ENCODE peak calls at places on chromosomes 3 and 15, in eight cellular contexts. One of them, this sample, is unnamed.
A peak's percentile ranks its signal among the peaks of the same experiment; 100 is the strongest.

GRCh38 chr3:111434941-111435622 is 106.9 kb upstream of the CD96 start:
- DNase-seq in colonic mucosa: no peak
- DNase-seq in cardiac muscle cell: no peak
- DNase-seq in A549: no peak
- DNase-seq in gastrocnemius medialis: no peak
- DNase-seq in heart left ventricle: no peak
- DNase-seq in sigmoid colon: no peak
- DNase-seq in fibroblast of lung: no peak
- DNase-seq in this sample: no peak

GRCh38 chr3:49880581-49881328 is 11.0 kb upstream of the CAMKV start:
- DNase-seq in A549: no peak
- DNase-seq in cardiac muscle cell: peak; percentile 81
- DNase-seq in heart left ventricle: no peak
- DNase-seq in fibroblast of lung: no peak
- DNase-seq in gastrocnemius medialis: no peak
- DNase-seq in sigmoid colon: no peak
- DNase-seq in colonic mucosa: no peak
- DNase-seq in this sample: no peak

GRCh38 chr15:60932051-60932915 is 296.8 kb downstream of the RORA start:
- DNase-seq in fibroblast of lung: no peak
- DNase-seq in gastrocnemius medialis: peak; percentile 89
- DNase-seq in cardiac muscle cell: no peak
- DNase-seq in sigmoid colon: no peak
- DNase-seq in colonic mucosa: no peak
- DNase-seq in heart left ventricle: no peak
- DNase-seq in A549: peak; percentile 35
- DNase-seq in this sample: peak; percentile 93

GRCh38 chr3:14307953-14308352 is 94.5 kb upstream of the SLC6A6 start:
- DNase-seq in sigmoid colon: no peak
- DNase-seq in gastrocnemius medialis: no peak
- DNase-seq in fibroblast of lung: no peak
- DNase-seq in colonic mucosa: no peak
- DNase-seq in heart left ventricle: no peak
- DNase-seq in cardiac muscle cell: no peak
- DNase-seq in A549: no peak
- DNase-seq in this sample: no peak

GRCh38 chr3:196159526-196159925 is 51.7 kb downstream of the ZDHHC19 start:
- DNase-seq in fibroblast of lung: no peak
- DNase-seq in cardiac muscle cell: no peak
- DNase-seq in gastrocnemius medialis: no peak
- DNase-seq in colonic mucosa: no peak
- DNase-seq in sigmoid colon: no peak
- DNase-seq in A549: no peak
- DNase-seq in heart left ventricle: no peak
- DNase-seq in this sample: no peak

GRCh38 chr15:90394074-90394473 is 6.0 kb downstream of the IQGAP1 start:
- DNase-seq in fibroblast of lung: no peak
- DNase-seq in gastrocnemius medialis: no peak
- DNase-seq in heart left ventricle: no peak
- DNase-seq in sigmoid colon: no peak
- DNase-seq in A549: no peak
- DNase-seq in cardiac muscle cell: no peak
- DNase-seq in colonic mucosa: peak; percentile 62
- DNase-seq in this sample: no peak

GRCh38 chr15:60462027-60462426 is 16.9 kb downstream of the ICE2 start:
- DNase-seq in fibroblast of lung: peak; percentile 42
- DNase-seq in A549: no peak
- DNase-seq in heart left ventricle: no peak
- DNase-seq in gastrocnemius medialis: no peak
- DNase-seq in cardiac muscle cell: no peak
- DNase-seq in colonic mucosa: no peak
- DNase-seq in sigmoid colon: no peak
- DNase-seq in this sample: no peak

GRCh38 chr3:54353547-54354339 is 231.4 kb downstream of the CACNA2D3 start:
- DNase-seq in colonic mucosa: no peak
- DNase-seq in heart left ventricle: peak; percentile 40
- DNase-seq in sigmoid colon: no peak
- DNase-seq in cardiac muscle cell: no peak
- DNase-seq in gastrocnemius medialis: no peak
- DNase-seq in A549: no peak
- DNase-seq in fibroblast of lung: no peak
- DNase-seq in this sample: no peak

GRCh38 chr3:71388535-71389120 is 194.9 kb downstream of the FOXP1 start:
- DNase-seq in cardiac muscle cell: no peak
- DNase-seq in heart left ventricle: no peak
- DNase-seq in colonic mucosa: no peak
- DNase-seq in A549: no peak
- DNase-seq in sigmoid colon: no peak
- DNase-seq in fibroblast of lung: no peak
- DNase-seq in gastrocnemius medialis: no peak
- DNase-seq in this sample: no peak

GRCh38 chr15:100999369-100999768 is 80.2 kb downstream of the LRRK1 start:
- DNase-seq in cardiac muscle cell: no peak
- DNase-seq in A549: no peak
- DNase-seq in colonic mucosa: no peak
- DNase-seq in sigmoid colon: no peak
- DNase-seq in gastrocnemius medialis: no peak
- DNase-seq in fibroblast of lung: no peak
- DNase-seq in heart left ventricle: no peak
- DNase-seq in this sample: no peak

GRCh38 chr15:67137319-67137718 is 71.9 kb downstream of the SMAD3 start:
- DNase-seq in colonic mucosa: no peak
- DNase-seq in A549: no peak
- DNase-seq in heart left ventricle: no peak
- DNase-seq in sigmoid colon: no peak
- DNase-seq in gastrocnemius medialis: no peak
- DNase-seq in fibroblast of lung: no peak
- DNase-seq in cardiac muscle cell: no peak
- DNase-seq in this sample: no peak

GRCh38 chr15:79467865-79468586 is 35.9 kb downstream of the MINAR1 start:
- DNase-seq in heart left ventricle: no peak
- DNase-seq in sigmoid colon: no peak
- DNase-seq in fibroblast of lung: no peak
- DNase-seq in A549: no peak
- DNase-seq in gastrocnemius medialis: no peak
- DNase-seq in cardiac muscle cell: no peak
- DNase-seq in colonic mucosa: no peak
- DNase-seq in this sample: no peak

GRCh38 chr3:58690490-58690889 is 23.9 kb upstream of the FAM3D start:
- DNase-seq in sigmoid colon: no peak
- DNase-seq in gastrocnemius medialis: no peak
- DNase-seq in cardiac muscle cell: no peak
- DNase-seq in fibroblast of lung: no peak
- DNase-seq in heart left ventricle: no peak
- DNase-seq in colonic mucosa: no peak
- DNase-seq in A549: no peak
- DNase-seq in this sample: no peak

GRCh38 chr3:151091685-151092352 is 6.4 kb downstream of the MED12L start:
- DNase-seq in gastrocnemius medialis: no peak
- DNase-seq in fibroblast of lung: no peak
- DNase-seq in A549: no peak
- DNase-seq in heart left ventricle: no peak
- DNase-seq in cardiac muscle cell: no peak
- DNase-seq in colonic mucosa: no peak
- DNase-seq in sigmoid colon: no peak
- DNase-seq in this sample: no peak
- H3K4me1 ChIP-seq in gastrocnemius medialis: no peaks in the 10 kb centered on the region
- H3K4me1 ChIP-seq in fibroblast of lung: no peaks in the 10 kb centered on the region
- H3K4me1 ChIP-seq in A549: no peaks in the 10 kb centered on the region
- H3K4me1 ChIP-seq in heart left ventricle: no peaks in the 10 kb centered on the region
- H3K4me1 ChIP-seq in cardiac muscle cell: peaks cover 20% of the 10 kb centered on the region
- H3K4me1 ChIP-seq in colonic mucosa: no peaks in the 10 kb centered on the region
- H3K4me1 ChIP-seq in sigmoid colon: peaks cover 7% of the 10 kb centered on the region
- H3K4me1 ChIP-seq in this sample: no peaks in the 10 kb centered on the region

GRCh38 chr3:128486692-128487537 is 6.1 kb downstream of the GATA2 start:
- DNase-seq in A549: no peak
- DNase-seq in sigmoid colon: no peak
- DNase-seq in gastrocnemius medialis: no peak
- DNase-seq in colonic mucosa: no peak
- DNase-seq in fibroblast of lung: no peak
- DNase-seq in cardiac muscle cell: peak; percentile 63
- DNase-seq in heart left ventricle: no peak
- DNase-seq in this sample: no peak
- H3K4me1 ChIP-seq in A549: peaks cover 17% of the 10 kb centered on the region
- H3K4me1 ChIP-seq in sigmoid colon: peaks cover 76% of the 10 kb centered on the region
- H3K4me1 ChIP-seq in gastrocnemius medialis: peaks cover 12% of the 10 kb centered on the region
- H3K4me1 ChIP-seq in colonic mucosa: peaks cover 40% of the 10 kb centered on the region
- H3K4me1 ChIP-seq in fibroblast of lung: peaks cover 21% of the 10 kb centered on the region
- H3K4me1 ChIP-seq in cardiac muscle cell: peaks cover 38% of the 10 kb centered on the region
- H3K4me1 ChIP-seq in heart left ventricle: peaks cover 54% of the 10 kb centered on the region
- H3K4me1 ChIP-seq in this sample: peaks cover 49% of the 10 kb centered on the region

GRCh38 chr3:8505621-8506020 is 4.0 kb downstream of the LMCD1 start:
- DNase-seq in cardiac muscle cell: no peak
- DNase-seq in fibroblast of lung: no peak
- DNase-seq in gastrocnemius medialis: no peak
- DNase-seq in A549: no peak
- DNase-seq in colonic mucosa: peak; percentile 68
- DNase-seq in sigmoid colon: no peak
- DNase-seq in heart left ventricle: no peak
- DNase-seq in this sample: no peak

GRCh38 chr3:8506611-8507061 is 5.0 kb downstream of the LMCD1 start:
- DNase-seq in A549: no peak
- DNase-seq in sigmoid colon: no peak
- DNase-seq in gastrocnemius medialis: no peak
- DNase-seq in fibroblast of lung: peak; percentile 60
- DNase-seq in heart left ventricle: no peak
- DNase-seq in colonic mucosa: no peak
- DNase-seq in cardiac muscle cell: no peak
- DNase-seq in this sample: no peak

GRCh38 chr3:8503461-8503860 is 1.8 kb downstream of the LMCD1 start:
- DNase-seq in heart left ventricle: no peak
- DNase-seq in sigmoid colon: no peak
- DNase-seq in fibroblast of lung: no peak
- DNase-seq in A549: no peak
- DNase-seq in colonic mucosa: no peak
- DNase-seq in cardiac muscle cell: no peak
- DNase-seq in gastrocnemius medialis: no peak
- DNase-seq in this sample: no peak

GRCh38 chr3:8503871-8504610 is 2.4 kb downstream of the LMCD1 start:
- DNase-seq in gastrocnemius medialis: no peak
- DNase-seq in sigmoid colon: no peak
- DNase-seq in cardiac muscle cell: no peak
- DNase-seq in fibroblast of lung: no peak
- DNase-seq in colonic mucosa: no peak
- DNase-seq in A549: no peak
- DNase-seq in heart left ventricle: no peak
- DNase-seq in this sample: no peak

GRCh38 chr3:8504611-8504973 is 3.0 kb downstream of the LMCD1 start:
- DNase-seq in fibroblast of lung: no peak
- DNase-seq in gastrocnemius medialis: no peak
- DNase-seq in sigmoid colon: no peak
- DNase-seq in A549: no peak
- DNase-seq in cardiac muscle cell: no peak
- DNase-seq in heart left ventricle: no peak
- DNase-seq in colonic mucosa: no peak
- DNase-seq in this sample: no peak
- H3K4me1 ChIP-seq in fibroblast of lung: peaks cover 36% of the 10 kb centered on the region
- H3K4me1 ChIP-seq in gastrocnemius medialis: peaks cover 72% of the 10 kb centered on the region
- H3K4me1 ChIP-seq in sigmoid colon: peaks cover 25% of the 10 kb centered on the region
- H3K4me1 ChIP-seq in A549: peaks cover 80% of the 10 kb centered on the region
- H3K4me1 ChIP-seq in cardiac muscle cell: peaks cover 26% of the 10 kb centered on the region
- H3K4me1 ChIP-seq in heart left ventricle: peaks cover 74% of the 10 kb centered on the region
- H3K4me1 ChIP-seq in colonic mucosa: no peaks in the 10 kb centered on the region
- H3K4me1 ChIP-seq in this sample: peaks cover 65% of the 10 kb centered on the region

GRCh38 chr3:183291511-183292031 is 38.5 kb downstream of the B3GNT5 start:
- DNase-seq in cardiac muscle cell: no peak
- DNase-seq in gastrocnemius medialis: no peak
- DNase-seq in colonic mucosa: no peak
- DNase-seq in A549: no peak
- DNase-seq in fibroblast of lung: peak; percentile 66
- DNase-seq in heart left ventricle: no peak
- DNase-seq in sigmoid colon: no peak
- DNase-seq in this sample: no peak
- H3K4me1 ChIP-seq in cardiac muscle cell: no peaks in the 10 kb centered on the region
- H3K4me1 ChIP-seq in gastrocnemius medialis: peaks cover 39% of the 10 kb centered on the region
- H3K4me1 ChIP-seq in colonic mucosa: no peaks in the 10 kb centered on the region
- H3K4me1 ChIP-seq in A549: peaks cover 39% of the 10 kb centered on the region
- H3K4me1 ChIP-seq in fibroblast of lung: no peaks in the 10 kb centered on the region
- H3K4me1 ChIP-seq in heart left ventricle: no peaks in the 10 kb centered on the region
- H3K4me1 ChIP-seq in sigmoid colon: peaks cover 7% of the 10 kb centered on the region
- H3K4me1 ChIP-seq in this sample: peaks cover 26% of the 10 kb centered on the region

GRCh38 chr3:79521221-79521848 is 246.5 kb downstream of the ROBO1 start:
- DNase-seq in fibroblast of lung: peak; percentile 57
- DNase-seq in heart left ventricle: no peak
- DNase-seq in A549: peak; percentile 10
- DNase-seq in colonic mucosa: no peak
- DNase-seq in cardiac muscle cell: peak; percentile 61
- DNase-seq in gastrocnemius medialis: no peak
- DNase-seq in sigmoid colon: no peak
- DNase-seq in this sample: no peak
- H3K4me1 ChIP-seq in fibroblast of lung: no peaks in the 10 kb centered on the region
- H3K4me1 ChIP-seq in heart left ventricle: no peaks in the 10 kb centered on the region
- H3K4me1 ChIP-seq in A549: no peaks in the 10 kb centered on the region
- H3K4me1 ChIP-seq in colonic mucosa: no peaks in the 10 kb centered on the region
- H3K4me1 ChIP-seq in cardiac muscle cell: no peaks in the 10 kb centered on the region
- H3K4me1 ChIP-seq in gastrocnemius medialis: no peaks in the 10 kb centered on the region
- H3K4me1 ChIP-seq in sigmoid colon: no peaks in the 10 kb centered on the region
- H3K4me1 ChIP-seq in this sample: no peaks in the 10 kb centered on the region

GRCh38 chr3:46958469-46959168 is 17.9 kb downstream of the CCDC12 start:
- DNase-seq in colonic mucosa: peak; percentile 47
- DNase-seq in cardiac muscle cell: no peak
- DNase-seq in heart left ventricle: no peak
- DNase-seq in gastrocnemius medialis: no peak
- DNase-seq in fibroblast of lung: no peak
- DNase-seq in A549: no peak
- DNase-seq in sigmoid colon: no peak
- DNase-seq in this sample: no peak
- H3K4me1 ChIP-seq in colonic mucosa: peaks cover 17% of the 10 kb centered on the region
- H3K4me1 ChIP-seq in cardiac muscle cell: peaks cover 40% of the 10 kb centered on the region
- H3K4me1 ChIP-seq in heart left ventricle: peaks cover 72% of the 10 kb centered on the region
- H3K4me1 ChIP-seq in gastrocnemius medialis: peaks cover 86% of the 10 kb centered on the region
- H3K4me1 ChIP-seq in fibroblast of lung: peaks cover 4% of the 10 kb centered on the region
- H3K4me1 ChIP-seq in A549: peaks cover 75% of the 10 kb centered on the region
- H3K4me1 ChIP-seq in sigmoid colon: peaks cover 81% of the 10 kb centered on the region
- H3K4me1 ChIP-seq in this sample: peaks cover 68% of the 10 kb centered on the region

GRCh38 chr15:31379042-31379441 is 52.4 kb downstream of the KLF13 start:
- DNase-seq in colonic mucosa: no peak
- DNase-seq in heart left ventricle: no peak
- DNase-seq in cardiac muscle cell: no peak
- DNase-seq in A549: no peak
- DNase-seq in fibroblast of lung: no peak
- DNase-seq in gastrocnemius medialis: no peak
- DNase-seq in sigmoid colon: no peak
- DNase-seq in this sample: no peak
- H3K4me1 ChIP-seq in colonic mucosa: peaks cover 9% of the 10 kb centered on the region
- H3K4me1 ChIP-seq in heart left ventricle: peaks cover 61% of the 10 kb centered on the region
- H3K4me1 ChIP-seq in cardiac muscle cell: peaks cover 22% of the 10 kb centered on the region
- H3K4me1 ChIP-seq in A549: peaks cover 12% of the 10 kb centered on the region
- H3K4me1 ChIP-seq in fibroblast of lung: no peaks in the 10 kb centered on the region
- H3K4me1 ChIP-seq in gastrocnemius medialis: peaks cover 38% of the 10 kb centered on the region
- H3K4me1 ChIP-seq in sigmoid colon: no peaks in the 10 kb centered on the region
- H3K4me1 ChIP-seq in this sample: peaks cover 22% of the 10 kb centered on the region

GRCh38 chr3:108806316-108806715 is 16.3 kb upstream of the TRAT1 start:
- DNase-seq in gastrocnemius medialis: no peak
- DNase-seq in cardiac muscle cell: no peak
- DNase-seq in heart left ventricle: no peak
- DNase-seq in A549: no peak
- DNase-seq in fibroblast of lung: no peak
- DNase-seq in sigmoid colon: no peak
- DNase-seq in colonic mucosa: no peak
- DNase-seq in this sample: no peak
- H3K4me1 ChIP-seq in gastrocnemius medialis: no peaks in the 10 kb centered on the region
- H3K4me1 ChIP-seq in cardiac muscle cell: no peaks in the 10 kb centered on the region
- H3K4me1 ChIP-seq in heart left ventricle: no peaks in the 10 kb centered on the region
- H3K4me1 ChIP-seq in A549: no peaks in the 10 kb centered on the region
- H3K4me1 ChIP-seq in fibroblast of lung: no peaks in the 10 kb centered on the region
- H3K4me1 ChIP-seq in sigmoid colon: no peaks in the 10 kb centered on the region
- H3K4me1 ChIP-seq in colonic mucosa: no peaks in the 10 kb centered on the region
- H3K4me1 ChIP-seq in this sample: no peaks in the 10 kb centered on the region

This sample was measured in psoas muscle.